ENCODE peak calls at places on chromosome 13, in five cellular contexts. One of them, this sample, is unnamed.

GRCh38 chr13:26052136-26052736 is 420 bp upstream of the SHISA2 start:
- DNase-seq in AG10803: no peak
- DNase-seq in progenitor cell of endocrine pancreas: no peak
- DNase-seq in stimulated activated naive CD4-positive, alpha-beta T cell: no peak
- DNase-seq in stomach: no peak
- DNase-seq in this sample: peak; percentile 31

GRCh38 chr13:50224534-50224933 is 209.3 kb downstream of the KCNRG start:
- DNase-seq in AG10803: peak; percentile 39
- DNase-seq in progenitor cell of endocrine pancreas: no peak
- DNase-seq in stimulated activated naive CD4-positive, alpha-beta T cell: no peak
- DNase-seq in stomach: no peak
- DNase-seq in this sample: no peak

GRCh38 chr13:33870046-33870668 is 52.2 kb downstream of the RFC3 start:
- DNase-seq in AG10803: no peak
- DNase-seq in progenitor cell of endocrine pancreas: no peak
- DNase-seq in stimulated activated naive CD4-positive, alpha-beta T cell: no peak
- DNase-seq in stomach: no peak
- DNase-seq in this sample: no peak

GRCh38 chr13:39417643-39418042 is 185.3 kb downstream of the LHFPL6 start:
- DNase-seq in AG10803: peak; percentile 52
- DNase-seq in progenitor cell of endocrine pancreas: no peak
- DNase-seq in stimulated activated naive CD4-positive, alpha-beta T cell: no peak
- DNase-seq in stomach: no peak
- DNase-seq in this sample: no peak

GRCh38 chr13:39455534-39456175 is 147.3 kb downstream of the LHFPL6 start:
- DNase-seq in AG10803: no peak
- DNase-seq in progenitor cell of endocrine pancreas: no peak
- DNase-seq in stimulated activated naive CD4-positive, alpha-beta T cell: no peak
- DNase-seq in stomach: no peak
- DNase-seq in this sample: no peak

GRCh38 chr13:112583592-112584277 is 4.2 kb downstream of the TUBGCP3 start:
- DNase-seq in AG10803: no peak
- DNase-seq in progenitor cell of endocrine pancreas: no peak
- DNase-seq in stimulated activated naive CD4-positive, alpha-beta T cell: no peak
- DNase-seq in stomach: no peak
- DNase-seq in this sample: no peak

GRCh38 chr13:26051231-26052135 is at the start of gene SHISA2:
- DNase-seq in AG10803: peak; percentile 30
- DNase-seq in progenitor cell of endocrine pancreas: peak; percentile 40
- DNase-seq in stimulated activated naive CD4-positive, alpha-beta T cell: peak; percentile 50
- DNase-seq in stomach: peak; percentile 45
- DNase-seq in this sample: peak; percentile 23

GRCh38 chr13:19154843-19155242 is 26.8 kb downstream of the TUBA3C start:
- DNase-seq in AG10803: no peak
- DNase-seq in progenitor cell of endocrine pancreas: no peak
- DNase-seq in stimulated activated naive CD4-positive, alpha-beta T cell: no peak
- DNase-seq in stomach: peak; percentile 20
- DNase-seq in this sample: no peak

GRCh38 chr13:104837756-104838155 is 1697.7 kb downstream of the EFNB2 start:
- DNase-seq in AG10803: no peak
- DNase-seq in progenitor cell of endocrine pancreas: no peak
- DNase-seq in stimulated activated naive CD4-positive, alpha-beta T cell: no peak
- DNase-seq in stomach: no peak
- DNase-seq in this sample: no peak

GRCh38 chr13:98889419-98890079 is 88.3 kb downstream of the DOCK9 start:
- DNase-seq in AG10803: no peak
- DNase-seq in progenitor cell of endocrine pancreas: no peak
- DNase-seq in stimulated activated naive CD4-positive, alpha-beta T cell: no peak
- DNase-seq in stomach: no peak
- DNase-seq in this sample: no peak

GRCh38 chr13:31168166-31168565 is 6.5 kb upstream of the HSPH1 start:
- DNase-seq in AG10803: no peak
- DNase-seq in progenitor cell of endocrine pancreas: no peak
- DNase-seq in stimulated activated naive CD4-positive, alpha-beta T cell: no peak
- DNase-seq in stomach: no peak
- DNase-seq in this sample: no peak

GRCh38 chr13:98466634-98467236 is 110.2 kb downstream of the STK24 start:
- DNase-seq in AG10803: peak; percentile 45
- DNase-seq in progenitor cell of endocrine pancreas: peak; percentile 37
- DNase-seq in stimulated activated naive CD4-positive, alpha-beta T cell: no peak
- DNase-seq in stomach: no peak
- DNase-seq in this sample: no peak

GRCh38 chr13:94987869-94988268 is 275.5 kb upstream of the SOX21 start:
- DNase-seq in AG10803: no peak
- DNase-seq in progenitor cell of endocrine pancreas: no peak
- DNase-seq in stimulated activated naive CD4-positive, alpha-beta T cell: no peak
- DNase-seq in stomach: no peak
- DNase-seq in this sample: no peak

GRCh38 chr13:41059466-41059865 is 1.8 kb upstream of the WBP4 start:
- DNase-seq in AG10803: peak; percentile 20
- DNase-seq in progenitor cell of endocrine pancreas: no peak
- DNase-seq in stimulated activated naive CD4-positive, alpha-beta T cell: no peak
- DNase-seq in stomach: no peak
- DNase-seq in this sample: peak; percentile 18

GRCh38 chr13:21616880-21617279 is 12.9 kb upstream of the MICU2 start:
- DNase-seq in AG10803: no peak
- DNase-seq in progenitor cell of endocrine pancreas: no peak
- DNase-seq in stimulated activated naive CD4-positive, alpha-beta T cell: no peak
- DNase-seq in stomach: no peak
- DNase-seq in this sample: no peak

GRCh38 chr13:97295279-97296182 is 73.4 kb downstream of the MBNL2 start:
- DNase-seq in AG10803: peak; percentile 53
- DNase-seq in progenitor cell of endocrine pancreas: no peak
- DNase-seq in stimulated activated naive CD4-positive, alpha-beta T cell: no peak
- DNase-seq in stomach: no peak
- DNase-seq in this sample: no peak